ENCODE peak calls at places on chromosome X, in eight cellular contexts. One of them, this sample, is unnamed.

GRCh38 chrX:67555578-67556203 is 11.9 kb downstream of the AR start:
- DNase-seq in tibial nerve: no peak
- DNase-seq in ovary: no peak
- DNase-seq in upper lobe of left lung: peak; percentile 61
- DNase-seq in suprapubic skin: no peak
- DNase-seq in K562: peak; percentile 43
- DNase-seq in esophagus muscularis mucosa: no peak
- DNase-seq in A549: peak; percentile 61
- DNase-seq in this sample: peak; percentile 19

GRCh38 chrX:10726647-10727046 is 106.3 kb upstream of the MID1 start:
- DNase-seq in A549: no peak
- DNase-seq in ovary: no peak
- DNase-seq in upper lobe of left lung: no peak
- DNase-seq in suprapubic skin: no peak
- DNase-seq in tibial nerve: no peak
- DNase-seq in K562: no peak
- DNase-seq in esophagus muscularis mucosa: no peak
- DNase-seq in this sample: no peak

GRCh38 chrX:133650262-133650661 is 235.0 kb upstream of the GPC4 start:
- DNase-seq in ovary: no peak
- DNase-seq in suprapubic skin: no peak
- DNase-seq in upper lobe of left lung: no peak
- DNase-seq in esophagus muscularis mucosa: no peak
- DNase-seq in K562: no peak
- DNase-seq in tibial nerve: no peak
- DNase-seq in A549: no peak
- DNase-seq in this sample: no peak

GRCh38 chrX:79243691-79244090 is 99.2 kb downstream of the GPR174 start:
- DNase-seq in ovary: no peak
- DNase-seq in K562: no peak
- DNase-seq in upper lobe of left lung: no peak
- DNase-seq in tibial nerve: no peak
- DNase-seq in A549: no peak
- DNase-seq in suprapubic skin: no peak
- DNase-seq in esophagus muscularis mucosa: no peak
- DNase-seq in this sample: no peak

GRCh38 chrX:23656684-23657083 is 10.6 kb upstream of the PRDX4 start:
- DNase-seq in esophagus muscularis mucosa: no peak
- DNase-seq in K562: no peak
- DNase-seq in upper lobe of left lung: no peak
- DNase-seq in tibial nerve: no peak
- DNase-seq in suprapubic skin: no peak
- DNase-seq in A549: no peak
- DNase-seq in ovary: no peak
- DNase-seq in this sample: no peak

GRCh38 chrX:40097101-40097491 is 662 bp downstream of the BCOR start:
- DNase-seq in K562: peak; percentile 59
- DNase-seq in suprapubic skin: no peak
- DNase-seq in esophagus muscularis mucosa: no peak
- DNase-seq in ovary: no peak
- DNase-seq in tibial nerve: no peak
- DNase-seq in A549: no peak
- DNase-seq in upper lobe of left lung: no peak
- DNase-seq in this sample: no peak

GRCh38 chrX:15073313-15073712 is 196.6 kb downstream of the ASB9 start:
- DNase-seq in tibial nerve: no peak
- DNase-seq in esophagus muscularis mucosa: no peak
- DNase-seq in ovary: no peak
- DNase-seq in suprapubic skin: no peak
- DNase-seq in A549: no peak
- DNase-seq in K562: no peak
- DNase-seq in upper lobe of left lung: no peak
- DNase-seq in this sample: no peak

GRCh38 chrX:38038501-38038900 is 32.1 kb downstream of the SYTL5 start:
- DNase-seq in suprapubic skin: no peak
- DNase-seq in A549: no peak
- DNase-seq in ovary: no peak
- DNase-seq in esophagus muscularis mucosa: no peak
- DNase-seq in K562: no peak
- DNase-seq in upper lobe of left lung: no peak
- DNase-seq in tibial nerve: no peak
- DNase-seq in this sample: no peak

GRCh38 chrX:154460326-154460725 is 2.2 kb downstream of the PLXNA3 start:
- DNase-seq in A549: no peak
- DNase-seq in upper lobe of left lung: no peak
- DNase-seq in K562: no peak
- DNase-seq in esophagus muscularis mucosa: no peak
- DNase-seq in ovary: no peak
- DNase-seq in suprapubic skin: no peak
- DNase-seq in tibial nerve: no peak
- DNase-seq in this sample: no peak

GRCh38 chrX:154458116-154458953 is at the start of gene PLXNA3:
- DNase-seq in suprapubic skin: no peak
- DNase-seq in A549: no peak
- DNase-seq in ovary: peak; percentile 76
- DNase-seq in K562: peak; percentile 70
- DNase-seq in tibial nerve: no peak
- DNase-seq in esophagus muscularis mucosa: no peak
- DNase-seq in upper lobe of left lung: no peak
- DNase-seq in this sample: peak; percentile 53

GRCh38 chrX:154457491-154458115 is 478 bp upstream of the PLXNA3 start:
- DNase-seq in esophagus muscularis mucosa: no peak
- DNase-seq in tibial nerve: no peak
- DNase-seq in K562: peak; percentile 73
- DNase-seq in suprapubic skin: no peak
- DNase-seq in upper lobe of left lung: peak; percentile 66
- DNase-seq in A549: no peak
- DNase-seq in ovary: no peak
- DNase-seq in this sample: peak; percentile 72

GRCh38 chrX:154458954-154459829 is 1.1 kb downstream of the PLXNA3 start:
- DNase-seq in tibial nerve: no peak
- DNase-seq in esophagus muscularis mucosa: no peak
- DNase-seq in suprapubic skin: no peak
- DNase-seq in ovary: no peak
- DNase-seq in K562: no peak
- DNase-seq in upper lobe of left lung: peak; percentile 56
- DNase-seq in A549: no peak
- DNase-seq in this sample: peak; percentile 53

DNA sequence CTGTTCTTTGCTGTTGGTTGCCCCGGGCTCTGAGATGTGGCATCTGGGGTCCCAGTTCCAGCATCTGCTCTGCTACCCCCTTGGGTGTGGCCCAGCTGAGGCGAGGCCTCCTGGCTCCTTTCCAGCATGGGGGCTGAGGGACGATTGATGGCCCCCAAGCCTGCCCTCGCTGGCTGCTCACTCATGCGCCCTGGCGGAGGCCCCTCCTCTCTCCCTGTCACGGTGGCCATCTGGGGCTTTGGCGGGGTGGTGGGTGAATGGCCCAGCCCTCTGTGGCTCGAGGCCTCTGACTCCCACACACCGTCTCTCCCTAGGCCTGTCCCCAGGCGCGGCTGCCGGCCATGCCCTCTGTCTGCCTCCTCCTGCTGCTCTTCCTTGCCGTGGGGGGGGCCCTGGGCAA is 1.8 kb downstream of the PLXNA3 start:
- DNase-seq in A549: no peak
- DNase-seq in suprapubic skin: no peak
- DNase-seq in tibial nerve: no peak
- DNase-seq in upper lobe of left lung: no peak
- DNase-seq in esophagus muscularis mucosa: no peak
- DNase-seq in K562: peak; percentile 62
- DNase-seq in ovary: no peak
- DNase-seq in this sample: no peak
- TF ChIP-seq EP300 in A549: no peak
- TF ChIP-seq EP300 in suprapubic skin: no peak
- TF ChIP-seq EP300 in tibial nerve: no peak
- TF ChIP-seq EP300 in upper lobe of left lung: no peak
- TF ChIP-seq EP300 in esophagus muscularis mucosa: no peak
- TF ChIP-seq EP300 in K562: no peak
- TF ChIP-seq EP300 in ovary: no peak
- TF ChIP-seq EP300 in this sample: no peak

GRCh38 chrX:110161361-110161686 is 156.6 kb downstream of the AMMECR1 start:
- DNase-seq in A549: no peak
- DNase-seq in tibial nerve: no peak
- DNase-seq in K562: no peak
- DNase-seq in esophagus muscularis mucosa: no peak
- DNase-seq in upper lobe of left lung: no peak
- DNase-seq in ovary: no peak
- DNase-seq in suprapubic skin: no peak
- DNase-seq in this sample: no peak
- H3K4me3 ChIP-seq in A549: no peak overlapping the region
- H3K4me3 ChIP-seq in tibial nerve: no peak overlapping the region
- H3K4me3 ChIP-seq in K562: no peak overlapping the region
- H3K4me3 ChIP-seq in esophagus muscularis mucosa: no peak overlapping the region
- H3K4me3 ChIP-seq in upper lobe of left lung: no peak overlapping the region
- H3K4me3 ChIP-seq in ovary: no peak overlapping the region
- H3K4me3 ChIP-seq in suprapubic skin: no peak overlapping the region
- H3K4me3 ChIP-seq in this sample: no peak overlapping the region

DNA sequence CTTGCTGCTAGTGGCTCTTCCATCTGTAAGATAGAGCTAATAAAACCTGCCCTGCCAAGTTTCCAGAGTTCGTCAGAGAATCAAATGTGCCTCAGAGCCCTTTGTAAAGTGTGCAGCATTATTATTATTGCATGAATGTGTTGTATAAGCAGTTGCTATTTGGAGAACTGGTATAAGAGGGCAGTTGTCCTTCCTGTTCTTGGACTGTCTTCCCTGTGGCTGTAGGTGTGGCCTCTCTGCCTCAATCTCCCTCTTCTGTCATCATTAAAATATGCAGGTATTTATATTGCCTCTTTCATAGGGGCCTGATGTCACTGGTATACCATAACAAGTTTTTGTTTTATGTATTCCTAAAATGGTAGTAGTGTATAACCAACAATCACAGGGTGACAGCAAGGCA is 3.8 kb downstream of the MTM1 start:
- DNase-seq in ovary: no peak
- DNase-seq in esophagus muscularis mucosa: no peak
- DNase-seq in K562: no peak
- DNase-seq in suprapubic skin: no peak
- DNase-seq in A549: no peak
- DNase-seq in upper lobe of left lung: no peak
- DNase-seq in tibial nerve: no peak
- DNase-seq in this sample: no peak
- TF ChIP-seq EP300 in ovary: no peak
- TF ChIP-seq EP300 in esophagus muscularis mucosa: no peak
- TF ChIP-seq EP300 in K562: no peak
- TF ChIP-seq EP300 in suprapubic skin: no peak
- TF ChIP-seq EP300 in A549: no peak
- TF ChIP-seq EP300 in upper lobe of left lung: no peak
- TF ChIP-seq EP300 in tibial nerve: no peak
- TF ChIP-seq EP300 in this sample: no peak

DNA sequence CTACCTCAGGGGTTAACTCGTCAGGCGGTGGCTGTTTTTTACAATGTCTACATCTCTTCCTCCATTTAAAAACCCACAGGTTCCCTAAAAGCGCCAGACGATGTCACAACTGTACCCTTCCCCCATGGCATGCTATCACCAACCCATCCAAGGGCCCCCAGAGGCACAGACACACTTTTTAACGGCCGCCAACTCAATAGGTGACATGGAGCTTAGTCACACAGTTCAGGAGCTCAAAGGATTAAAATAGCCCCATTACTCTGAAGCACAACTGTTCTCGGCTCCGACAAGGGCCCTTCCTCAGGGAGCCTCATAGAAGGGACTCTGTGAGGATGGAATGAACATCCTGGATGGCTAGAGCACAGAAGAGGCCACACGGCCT is 12.4 kb downstream of the SH3KBP1 start:
- DNase-seq in A549: no peak
- DNase-seq in tibial nerve: peak; percentile 4
- DNase-seq in upper lobe of left lung: no peak
- DNase-seq in esophagus muscularis mucosa: no peak
- DNase-seq in suprapubic skin: no peak
- DNase-seq in ovary: no peak
- DNase-seq in K562: no peak
- DNase-seq in this sample: no peak
- H3K4me3 ChIP-seq in A549: no peak overlapping the region
- H3K4me3 ChIP-seq in tibial nerve: no peak overlapping the region
- H3K4me3 ChIP-seq in upper lobe of left lung: no peak overlapping the region
- H3K4me3 ChIP-seq in esophagus muscularis mucosa: no peak overlapping the region
- H3K4me3 ChIP-seq in suprapubic skin: no peak overlapping the region
- H3K4me3 ChIP-seq in ovary: no peak overlapping the region
- H3K4me3 ChIP-seq in K562: no peak overlapping the region
- H3K4me3 ChIP-seq in this sample: no peak overlapping the region

GRCh38 chrX:153598541-153599191 is at the start of gene CCNQ:
- DNase-seq in tibial nerve: no peak
- DNase-seq in suprapubic skin: no peak
- DNase-seq in ovary: peak; percentile 52
- DNase-seq in K562: peak; percentile 40
- DNase-seq in esophagus muscularis mucosa: no peak
- DNase-seq in A549: peak; percentile 32
- DNase-seq in upper lobe of left lung: no peak
- DNase-seq in this sample: peak; percentile 36
- TF ChIP-seq EP300 in tibial nerve: no peak
- TF ChIP-seq EP300 in suprapubic skin: no peak
- TF ChIP-seq EP300 in ovary: no peak
- TF ChIP-seq EP300 in K562: no peak
- TF ChIP-seq EP300 in esophagus muscularis mucosa: no peak
- TF ChIP-seq EP300 in A549: no peak
- TF ChIP-seq EP300 in upper lobe of left lung: no peak
- TF ChIP-seq EP300 in this sample: no peak

GRCh38 chrX:49167740-49168108 is 4.0 kb upstream of the PLP2 start:
- DNase-seq in tibial nerve: no peak
- DNase-seq in K562: no peak
- DNase-seq in suprapubic skin: no peak
- DNase-seq in upper lobe of left lung: no peak
- DNase-seq in ovary: no peak
- DNase-seq in A549: no peak
- DNase-seq in esophagus muscularis mucosa: no peak
- DNase-seq in this sample: no peak
- H3K4me3 ChIP-seq in tibial nerve: peak overlapping the region; percentile 27
- H3K4me3 ChIP-seq in K562: peak overlapping the region; percentile 26
- H3K4me3 ChIP-seq in suprapubic skin: peak overlapping the region; percentile 49
- H3K4me3 ChIP-seq in upper lobe of left lung: peak overlapping the region; percentile 45
- H3K4me3 ChIP-seq in ovary: peak overlapping the region; percentile 22
- H3K4me3 ChIP-seq in A549: no peak overlapping the region
- H3K4me3 ChIP-seq in esophagus muscularis mucosa: peak overlapping the region; percentile 47
- H3K4me3 ChIP-seq in this sample: peak overlapping the region; percentile 30

DNA sequence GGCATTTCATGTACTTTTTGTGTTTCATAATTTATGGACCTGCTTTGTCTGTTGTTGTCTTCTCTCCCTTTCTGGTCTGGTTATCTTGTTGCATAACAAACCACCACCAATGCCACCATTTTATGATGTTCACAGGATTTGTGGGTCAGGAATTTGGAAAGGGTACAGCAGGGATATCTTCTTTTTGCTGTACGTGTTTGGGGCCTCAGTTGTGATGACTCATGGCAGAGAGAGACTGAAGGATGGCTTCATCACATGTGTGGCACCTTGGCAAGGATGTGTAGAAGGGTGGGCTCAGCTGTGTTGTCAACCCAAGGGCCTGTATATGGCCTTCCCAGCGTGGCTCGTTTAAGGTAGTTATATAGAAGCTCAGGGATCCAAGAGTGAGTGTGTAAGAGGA is 35.2 kb downstream of the KDM6A start:
- DNase-seq in K562: no peak
- DNase-seq in A549: no peak
- DNase-seq in esophagus muscularis mucosa: no peak
- DNase-seq in tibial nerve: no peak
- DNase-seq in suprapubic skin: no peak
- DNase-seq in upper lobe of left lung: no peak
- DNase-seq in ovary: no peak
- DNase-seq in this sample: no peak
- TF ChIP-seq EP300 in K562: no peak
- TF ChIP-seq EP300 in A549: no peak
- TF ChIP-seq EP300 in esophagus muscularis mucosa: no peak
- TF ChIP-seq EP300 in tibial nerve: no peak
- TF ChIP-seq EP300 in suprapubic skin: no peak
- TF ChIP-seq EP300 in upper lobe of left lung: no peak
- TF ChIP-seq EP300 in ovary: no peak
- TF ChIP-seq EP300 in this sample: no peak

This sample was measured in transverse colon.